ENCODE peak calls at places on chromosomes 13 and 19, in six cellular contexts. M, C, W, O, R and X are unnamed samples. For H3K27me3, the result is how much of the 10 kb centered on the place peaks cover.

GRCh38 chr19:11479470-11480080 is 1.3 kb downstream of the ELAVL3 start:
- DNase-seq in O (no peak), C (no peak), M (no peak), R (peak), W (no peak), X (no peak)

GRCh38 chr13:41562083-41562482 is 104.7 kb downstream of the RGCC start:
- DNase-seq in C (peak), M (no peak), W (peak), R (peak), O (peak), X (no peak)

GRCh38 chr13:54034047-54034446 is 1005.4 kb downstream of the OLFM4 start:
- DNase-seq in C (no peak), M (no peak), O (no peak), W (no peak), R (no peak), X (no peak)

GRCh38 chr13:44293908-44294735 is 79.5 kb upstream of the SERP2 start:
- DNase-seq in M (no peak), C (no peak), O (peak), R (no peak), W (no peak), X (no peak)

GRCh38 chr19:12090807-12091206 is 26.3 kb downstream of the ZNF844 start:
- DNase-seq in M (no peak), C (peak), R (peak), O (peak), W (peak), X (no peak)

GRCh38 chr13:51760592-51760991 is 43.4 kb downstream of the DHRS12 start:
- DNase-seq in C (no peak), O (no peak), W (no peak), M (no peak), R (no peak), X (no peak)

GRCh38 chr19:13398780-13399726 is 107.2 kb downstream of the CACNA1A start:
- DNase-seq in R (peak), C (no peak), W (peak), M (no peak), O (peak), X (peak)

GRCh38 chr13:113147206-113147605 is 11.2 kb upstream of the PROZ start:
- DNase-seq in C (no peak), R (no peak), O (no peak), M (no peak), W (no peak), X (no peak)

GRCh38 chr13:50006426-50007135 is 8.7 kb upstream of the KCNRG start:
- DNase-seq in R (no peak), C (no peak), W (no peak), M (no peak), O (peak), X (no peak)

GRCh38 chr13:98657506-98658085 is 80.7 kb upstream of the STK24 start:
- DNase-seq in C (no peak), M (no peak), O (no peak), W (no peak), R (no peak), X (no peak)

GRCh38 chr13:42392706-42393572 is 121.0 kb downstream of the AKAP11 start:
- DNase-seq in M (no peak), O (no peak), R (no peak), C (no peak), W (no peak), X (no peak)

GRCh38 chr19:44435441-44435840 is 12.8 kb downstream of the ZNF229 start:
- DNase-seq in R (no peak), C (no peak), W (no peak), O (no peak), M (no peak), X (no peak)

GRCh38 chr13:23321534-23322241 is 111.8 kb downstream of the SACS start:
- DNase-seq in R (peak), O (peak), W (peak), M (no peak), C (peak), X (peak)

GRCh38 chr19:39110263-39110967 is 15.2 kb upstream of the PAK4 start:
- DNase-seq in W (no peak), O (no peak), R (peak), C (peak), M (peak), X (no peak)

GRCh38 chr13:50224534-50224933 is 209.3 kb downstream of the KCNRG start:
- DNase-seq in M (no peak), W (no peak), R (no peak), O (peak), C (no peak), X (no peak)

GRCh38 chr13:91748416-91749089 is 350.1 kb downstream of the GPC5 start:
- DNase-seq in O (no peak), W (no peak), R (no peak), C (no peak), M (no peak), X (no peak)

GRCh38 chr19:5156231-5156986 is 184.2 kb downstream of the PTPRS start:
- DNase-seq in O (no peak), W (no peak), R (no peak), C (no peak), M (no peak), X (no peak)

GRCh38 chr19:13781547-13781946 is 7.3 kb downstream of the C19orf53 start:
- DNase-seq in R (peak), M (no peak), O (peak), C (peak), W (no peak), X (no peak)

GRCh38 chr19:29615891-29616425 is 9.9 kb downstream of the POP4 start:
- DNase-seq in C (no peak), W (no peak), R (no peak), O (no peak), M (no peak), X (no peak)

GRCh38 chr13:48772908-48773307 is 119.2 kb downstream of the CYSLTR2 start:
- DNase-seq in W (no peak), O (no peak), R (no peak), C (no peak), M (no peak), X (no peak)

GRCh38 chr19:11401808-11402543 is 17.1 kb downstream of the RGL3 start:
- DNase-seq in R (no peak), M (no peak), O (no peak), C (no peak), W (no peak), X (no peak)

GRCh38 chr13:36360863-36361262 is 14.7 kb upstream of the SPART start:
- DNase-seq in C (no peak), W (no peak), O (no peak), M (no peak), R (no peak), X (no peak)

GRCh38 chr19:6100284-6100915 is 9.9 kb downstream of the RFX2 start:
- DNase-seq in C (no peak), W (no peak), R (no peak), O (no peak), M (no peak), X (no peak)

GRCh38 chr19:14085309-14085995 is at the start of gene C19orf67:
- DNase-seq in W (no peak), M (no peak), R (no peak), C (no peak), O (no peak), X (no peak)

GRCh38 chr19:51246153-51246552 is 4.7 kb upstream of the SIGLECL1 start:
- DNase-seq in M (no peak), O (peak), C (no peak), W (no peak), R (no peak), X (peak)

GRCh38 chr19:3451451-3451866 is 28.9 kb downstream of the SMIM24 start:
- DNase-seq in W (no peak), C (no peak), O (no peak), M (no peak), R (no peak), X (no peak)

GRCh38 chr13:42380420-42381164 is 108.6 kb downstream of the AKAP11 start:
- DNase-seq in O (no peak), C (no peak), W (no peak), M (no peak), R (no peak), X (no peak)

GRCh38 chr19:42879613-42880012 is at the start of gene PSG1:
- DNase-seq in W (no peak), R (no peak), M (no peak), O (no peak), C (no peak), X (no peak)

GRCh38 chr19:2010135-2010668 is 5.3 kb downstream of the BTBD2 start:
- DNase-seq in M (no peak), O (no peak), R (no peak), C (no peak), W (no peak), X (no peak)

GRCh38 chr13:20356437-20356836 is 124.3 kb upstream of the GJB6 start:
- DNase-seq in M (no peak), R (no peak), O (no peak), C (no peak), W (no peak), X (no peak)

GRCh38 chr13:106089251-106089940 is 446.1 kb downstream of the EFNB2 start:
- DNase-seq in R (no peak), W (no peak), M (no peak), C (no peak), O (no peak), X (no peak)

GRCh38 chr19:55447421-55448174 is 4.5 kb upstream of the SHISA7 start:
- DNase-seq in M (no peak), C (no peak), O (peak), W (no peak), R (no peak), X (no peak)

GRCh38 chr13:100860866-100861265 is 186.3 kb upstream of the TMTC4 start:
- DNase-seq in W (no peak), O (peak), M (no peak), C (no peak), R (no peak), X (no peak)

GRCh38 chr19:56617531-56617930 is 22.4 kb downstream of the ZNF71 start:
- DNase-seq in M (no peak), O (no peak), W (no peak), C (no peak), R (no peak), X (no peak)

GRCh38 chr13:65445340-65445739 is 1784.8 kb downstream of the PCDH9 start:
- DNase-seq in C (no peak), W (no peak), O (no peak), M (no peak), R (no peak), X (no peak)

GRCh38 chr13:48192536-48192935 is 40.5 kb upstream of the ITM2B start:
- DNase-seq in W (no peak), R (no peak), M (no peak), C (no peak), O (no peak), X (no peak)

GRCh38 chr19:55247621-55248099 is 11.2 kb downstream of the PPP6R1 start:
- DNase-seq in W (no peak), M (peak), C (no peak), O (no peak), R (peak), X (peak)

GRCh38 chr19:46408611-46409039 is 4.7 kb downstream of the CCDC8 start:
- DNase-seq in C (peak), M (no peak), W (no peak), R (peak), O (peak), X (no peak)
- H3K27me3 ChIP-seq in C (half or more), M (under half), W (under half), R (under half), O (under half), X (under half)

GRCh38 chr19:35133826-35134225 is 1.0 kb downstream of the LGI4 start:
- DNase-seq in O (no peak), M (no peak), R (no peak), W (no peak), C (no peak), X (no peak)

GRCh38 chr19:35135389-35135909 is 590 bp upstream of the LGI4 start:
- DNase-seq in R (peak), O (peak), C (peak), W (no peak), M (no peak), X (no peak)

GRCh38 chr19:35136231-35136630 is 1.4 kb upstream of the LGI4 start:
- DNase-seq in C (no peak), M (no peak), O (no peak), W (no peak), R (no peak), X (no peak)

GRCh38 chr19:35132254-35132653 is 2.6 kb downstream of the LGI4 start:
- DNase-seq in W (no peak), R (no peak), M (no peak), C (no peak), O (no peak), X (no peak)

GRCh38 chr19:35134601-35135091 is at the start of gene LGI4:
- DNase-seq in R (no peak), O (no peak), C (no peak), M (no peak), W (no peak), X (no peak)
- H3K4me3 ChIP-seq in R (peak), O (no peak), C (peak), M (peak), W (no peak), X (no peak)

DNA sequence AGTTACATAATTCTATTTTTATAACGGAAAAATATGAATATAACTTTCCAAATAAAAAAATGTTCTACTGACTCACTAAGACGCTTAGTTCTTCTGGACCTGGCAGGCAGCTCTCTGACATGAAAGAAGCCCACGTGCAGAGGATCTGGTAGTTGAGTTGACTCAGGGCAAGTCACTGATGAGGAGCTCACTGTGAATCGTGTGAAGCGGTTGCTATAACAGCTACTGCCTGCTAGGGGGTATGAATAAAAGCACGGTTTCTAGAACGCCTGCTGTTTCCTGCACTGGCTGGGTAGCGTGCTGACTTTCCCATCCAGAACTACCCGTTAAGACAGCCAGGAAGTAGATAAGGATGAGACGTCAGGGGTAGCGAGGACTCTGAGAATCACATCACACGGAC is 54.7 kb upstream of the WASF3 start:
- DNase-seq in W (peak), O (peak), C (peak), R (peak), M (no peak), X (no peak)
- H3K27me3 ChIP-seq in W (under half), O (under half), C (under half), R (under half), M (under half), X (under half)

GRCh38 chr19:18542936-18543813 is at the start of gene FKBP8:
- DNase-seq in M (peak), R (peak), O (peak), W (peak), C (peak), X (no peak)

GRCh38 chr19:18541992-18542935 is 1.1 kb downstream of the FKBP8 start:
- DNase-seq in C (no peak), M (no peak), W (no peak), R (no peak), O (no peak), X (no peak)

GRCh38 chr19:18541258-18541991 is 1.9 kb downstream of the FKBP8 start:
- DNase-seq in R (no peak), W (no peak), C (peak), M (no peak), O (no peak), X (no peak)

GRCh38 chr19:18539372-18539771 is 4.0 kb downstream of the FKBP8 start:
- DNase-seq in O (no peak), C (no peak), W (no peak), M (no peak), R (no peak), X (no peak)

GRCh38 chr19:18543814-18544475 is 572 bp upstream of the FKBP8 start:
- DNase-seq in C (peak), W (no peak), O (peak), M (no peak), R (peak), X (no peak)
- H3K4me3 ChIP-seq in C (peak), W (peak), O (peak), M (peak), R (peak), X (peak)